ENCODE peak calls at places on chromosomes 13 and 19, in six cellular contexts. J is colonic mucosa; T is activated CD4-positive, alpha-beta T cell treated with anti-CD3 and anti-CD28 coated beads, Interleukin-2, amount 10 ng/mL, durations not matched to agents 7 days and 5 days; W is M059J; B is mucosa of descending colon; D is stimulated activated CD8-positive, alpha-beta memory T cell treated with anti-CD3 and anti-CD28 coated beads, Interleukin-4, amount 100 ng/mL, for 1 hour. I is an unnamed sample.

GRCh38 chr13:111095031-111095840 is 19.9 kb upstream of the ARHGEF7 start:
- DNase-seq in J (no peak), T (no peak), W (no peak), B (no peak), D (no peak), I (no peak)

GRCh38 chr19:9323919-9324583 is at the start of gene ZNF559:
- DNase-seq in J (peak), T (peak), W (peak), B (peak), D (peak), I (peak)

GRCh38 chr13:47459512-47459911 is 541.6 kb downstream of the SUCLA2 start:
- DNase-seq in J (no peak), T (no peak), W (peak), B (no peak), D (no peak), I (no peak)

GRCh38 chr13:36736119-36736726 is 62.4 kb downstream of the SERTM1 start:
- DNase-seq in J (peak), T (peak), W (peak), B (no peak), D (no peak), I (no peak)

GRCh38 chr19:13770013-13770635 is 4.1 kb upstream of the C19orf53 start:
- DNase-seq in J (no peak), T (no peak), W (no peak), B (no peak), D (no peak), I (no peak)

GRCh38 chr19:33280351-33280921 is 21.9 kb downstream of the CEBPA start:
- DNase-seq in J (no peak), T (peak), W (no peak), B (no peak), D (no peak), I (no peak)

GRCh38 chr19:2546128-2547032 is 70.5 kb downstream of the GADD45B start:
- DNase-seq in J (peak), T (no peak), W (peak), B (peak), D (no peak), I (peak)

GRCh38 chr19:7833225-7834156 is 3.5 kb downstream of the EVI5L start:
- DNase-seq in J (peak), T (no peak), W (peak), B (peak), D (no peak), I (peak)

GRCh38 chr13:24671367-24672117 is 8.7 kb upstream of the ATP12A start:
- DNase-seq in J (peak), T (peak), W (peak), B (no peak), D (no peak), I (peak)

GRCh38 chr19:11064831-11065303 is 24.4 kb upstream of the LDLR start:
- DNase-seq in J (no peak), T (no peak), W (peak), B (no peak), D (no peak), I (no peak)

GRCh38 chr19:11633223-11633622 is 35.9 kb downstream of the ZNF627 start:
- DNase-seq in J (no peak), T (no peak), W (no peak), B (no peak), D (no peak), I (no peak)

GRCh38 chr13:21528616-21529015 is 69.5 kb upstream of the ZDHHC20 start:
- DNase-seq in J (no peak), T (no peak), W (peak), B (no peak), D (no peak), I (no peak)

GRCh38 chr13:49082653-49083536 is 107.2 kb downstream of the FNDC3A start:
- DNase-seq in J (no peak), T (no peak), W (no peak), B (no peak), D (no peak), I (no peak)

GRCh38 chr13:113853518-113854237 is 10.2 kb downstream of the GAS6 start:
- DNase-seq in J (peak), T (no peak), W (no peak), B (no peak), D (no peak), I (peak)

GRCh38 chr19:54420383-54421168 is 5.3 kb downstream of the TTYH1 start:
- DNase-seq in J (no peak), T (no peak), W (no peak), B (no peak), D (no peak), I (no peak)

GRCh38 chr19:48578891-48579290 is 26.9 kb downstream of the SULT2B1 start:
- DNase-seq in J (no peak), T (no peak), W (peak), B (no peak), D (no peak), I (no peak)

GRCh38 chr19:5691205-5691929 is 1.3 kb downstream of the RPL36 start:
- DNase-seq in J (peak), T (peak), W (no peak), B (peak), D (no peak), I (no peak)

GRCh38 chr13:41079725-41080124 is 18.4 kb downstream of the WBP4 start:
- DNase-seq in J (no peak), T (no peak), W (no peak), B (no peak), D (no peak), I (no peak)

GRCh38 chr19:1264801-1265610 is 4.1 kb upstream of the CIRBP start:
- DNase-seq in J (peak), T (no peak), W (peak), B (peak), D (no peak), I (no peak)

GRCh38 chr19:46630806-46631205 is 5.2 kb downstream of the GNG8 start:
- DNase-seq in J (no peak), T (no peak), W (no peak), B (no peak), D (no peak), I (no peak)

GRCh38 chr13:23739597-23739996 is 149.6 kb downstream of the MIPEP start:
- DNase-seq in J (no peak), T (no peak), W (no peak), B (no peak), D (no peak), I (no peak)

GRCh38 chr19:38309615-38310278 is 5.7 kb downstream of the C19orf33 start:
- DNase-seq in J (no peak), T (no peak), W (no peak), B (no peak), D (no peak), I (no peak)

GRCh38 chr13:76692326-76692725 is 193.9 kb downstream of the KCTD12 start:
- DNase-seq in J (no peak), T (no peak), W (no peak), B (no peak), D (no peak), I (no peak)

GRCh38 chr13:51955841-51956603 is 55.2 kb downstream of the ATP7B start:
- DNase-seq in J (peak), T (no peak), W (no peak), B (peak), D (no peak), I (no peak)

GRCh38 chr13:60229708-60230272 is 66.1 kb upstream of the DIAPH3 start:
- DNase-seq in J (no peak), T (no peak), W (no peak), B (no peak), D (no peak), I (no peak)

GRCh38 chr19:32317045-32317444 is 28.4 kb upstream of the ZNF507 start:
- DNase-seq in J (no peak), T (no peak), W (no peak), B (no peak), D (no peak), I (no peak)

GRCh38 chr19:33440241-33440640 is 66.7 kb downstream of the CEBPG start:
- DNase-seq in J (no peak), T (no peak), W (no peak), B (no peak), D (no peak), I (no peak)

GRCh38 chr13:72431981-72432617 is 295.3 kb downstream of the MZT1 start:
- DNase-seq in J (no peak), T (no peak), W (no peak), B (no peak), D (no peak), I (no peak)

GRCh38 chr19:12774588-12775555 is at the start of gene HOOK2:
- DNase-seq in J (peak), T (peak), W (no peak), B (peak), D (no peak), I (no peak)

GRCh38 chr19:45558399-45558878 is 26.2 kb downstream of the OPA3 start:
- DNase-seq in J (peak), T (peak), W (no peak), B (peak), D (peak), I (no peak)

GRCh38 chr19:38433268-38433733 is at the start of gene RYR1:
- DNase-seq in J (peak), T (peak), W (no peak), B (peak), D (no peak), I (peak)

GRCh38 chr19:55119053-55119452 is 1.6 kb upstream of the PPP1R12C start:
- DNase-seq in J (no peak), T (peak), W (no peak), B (no peak), D (no peak), I (no peak)

GRCh38 chr13:43663474-43664090 is 123.2 kb downstream of the ENOX1 start:
- DNase-seq in J (no peak), T (no peak), W (peak), B (no peak), D (no peak), I (no peak)

GRCh38 chr19:16207063-16207462 is 9.4 kb downstream of the AP1M1 start:
- DNase-seq in J (no peak), T (no peak), W (no peak), B (no peak), D (no peak), I (no peak)

GRCh38 chr13:41145136-41145908 is 12.7 kb upstream of the KBTBD6 start:
- DNase-seq in J (no peak), T (no peak), W (no peak), B (no peak), D (no peak), I (no peak)

GRCh38 chr19:57279418-57280164 is 694 bp upstream of the ZNF460 start:
- DNase-seq in J (peak), T (peak), W (peak), B (peak), D (peak), I (peak)

GRCh38 chr19:37699057-37699456 is 20.5 kb downstream of the ZNF607 start:
- DNase-seq in J (no peak), T (no peak), W (peak), B (no peak), D (no peak), I (no peak)

I was measured in omental fat pad.